ENCODE peak calls at places on chromosomes 2 and 18, in four cellular contexts. R is ovary, K is neural crest cell, T is T follicular helper cell. L is an unnamed sample.

GRCh38 chr2:190809876-190810525 is 70.6 kb upstream of the GLS start:
- DNase-seq in R (no peak), K (no peak), T (no peak), L (no peak)

GRCh38 chr18:76685402-76685801 is 137.0 kb upstream of the ZNF236 start:
- DNase-seq in R (no peak), K (no peak), T (no peak), L (no peak)

GRCh38 chr2:120874401-120874821 is 138.7 kb downstream of the GLI2 start:
- DNase-seq in R (no peak), K (no peak), T (no peak), L (no peak)

GRCh38 chr2:233399306-233400225 is 45.3 kb downstream of the DGKD start:
- DNase-seq in R (no peak), K (no peak), T (no peak), L (no peak)

GRCh38 chr2:232377841-232378734 is 463 bp upstream of the ALPP start:
- DNase-seq in R (no peak), K (no peak), T (no peak), L (no peak)

GRCh38 chr2:25123682-25124081 is 44.7 kb downstream of the POMC start:
- DNase-seq in R (no peak), K (no peak), T (no peak), L (no peak)

GRCh38 chr2:88669371-88670214 is 21.9 kb upstream of the RPIA start:
- DNase-seq in R (no peak), K (peak; percentile 7), T (no peak), L (no peak)

GRCh38 chr2:156518160-156518559 is 82.0 kb downstream of the GPD2 start:
- DNase-seq in R (no peak), K (no peak), T (no peak), L (no peak)

GRCh38 chr2:201254331-201254730 is 6.0 kb upstream of the CASP8 start:
- DNase-seq in R (no peak), K (no peak), T (no peak), L (no peak)

GRCh38 chr2:52079602-52080001 is 1047.7 kb upstream of the NRXN1 start:
- DNase-seq in R (no peak), K (no peak), T (no peak), L (no peak)

GRCh38 chr2:237601453-237602116 is 11.1 kb upstream of the RAB17 start:
- DNase-seq in R (peak; percentile 20), K (no peak), T (no peak), L (no peak)

GRCh38 chr2:234606906-234607305 is 110.0 kb upstream of the ARL4C start:
- DNase-seq in R (no peak), K (no peak), T (no peak), L (no peak)

GRCh38 chr18:28831908-28832307 is 655.0 kb upstream of the CDH2 start:
- DNase-seq in R (no peak), K (no peak), T (no peak), L (no peak)

GRCh38 chr2:238726670-238727584 is 121.0 kb upstream of the TWIST2 start:
- DNase-seq in R (no peak), K (no peak), T (no peak), L (no peak)

GRCh38 chr2:160039166-160039903 is 23.1 kb downstream of the PLA2R1 start:
- DNase-seq in R (peak; percentile 83), K (no peak), T (no peak), L (no peak)

GRCh38 chr18:50973367-50974126 is 5.7 kb downstream of the ELAC1 start:
- DNase-seq in R (no peak), K (no peak), T (no peak), L (no peak)

GRCh38 chr2:20217041-20217970 is 7.6 kb downstream of the SDC1 start:
- DNase-seq in R (no peak), K (no peak), T (no peak), L (no peak)

GRCh38 chr2:109105113-109105512 is 23.9 kb upstream of the SH3RF3 start:
- DNase-seq in R (no peak), K (no peak), T (no peak), L (no peak)

GRCh38 chr2:198314559-198315153 is 510.3 kb downstream of the PLCL1 start:
- DNase-seq in R (no peak), K (no peak), T (no peak), L (no peak)

GRCh38 chr2:137228566-137228965 is 463.2 kb downstream of the THSD7B start:
- DNase-seq in R (no peak), K (no peak), T (no peak), L (no peak)

GRCh38 chr2:160007111-160007510 is 55.3 kb downstream of the PLA2R1 start:
- DNase-seq in R (no peak), K (no peak), T (no peak), L (no peak)

GRCh38 chr2:116911520-116911919 is 903.0 kb upstream of the DDX18 start:
- DNase-seq in R (no peak), K (no peak), T (no peak), L (no peak)

GRCh38 chr2:29361255-29361654 is 246.0 kb downstream of the CLIP4 start:
- DNase-seq in R (no peak), K (no peak), T (no peak), L (no peak)

GRCh38 chr2:181937473-181937872 is 45.9 kb downstream of the ITPRID2 start:
- DNase-seq in R (no peak), K (no peak), T (no peak), L (no peak)

GRCh38 chr18:8800041-8800441 is 94.7 kb downstream of the MTCL1 start:
- DNase-seq in R (no peak), K (no peak), T (no peak), L (no peak)

GRCh38 chr2:71711470-71711857 is 258.1 kb downstream of the DYSF start:
- DNase-seq in R (no peak), K (no peak), T (no peak), L (no peak)

GRCh38 chr2:234251326-234252271 is 201.1 kb downstream of the SPP2 start:
- DNase-seq in R (no peak), K (no peak), T (no peak), L (no peak)

GRCh38 chr18:50819027-50819726 is 639 bp downstream of the MRO start:
- DNase-seq in R (peak; percentile 27), K (peak; percentile 7), T (no peak), L (no peak)

GRCh38 chr2:46232860-46233259 is 64.3 kb upstream of the EPAS1 start:
- DNase-seq in R (no peak), K (no peak), T (no peak), L (no peak)

GRCh38 chr2:203436496-203436895 is 98.6 kb downstream of the RAPH1 start:
- DNase-seq in R (no peak), K (no peak), T (no peak), L (no peak)